ENCODE peak calls at places on chromosomes 11 and 22, in eight cellular contexts. D is lower lobe of right lung, F is A549, I is right atrium auricular region, B is choroid plexus epithelial cell, Z is PC-3, A is cardiac muscle cell, G is body of pancreas. H is an unnamed sample.

GRCh38 chr11:5204787-5205186 is 4.3 kb upstream of the OR51V1 start:
- DNase-seq in I (no peak), G (no peak), A (peak; percentile 63), D (no peak), B (peak; percentile 91), Z (peak; percentile 59), F (peak; percentile 80), H (peak; percentile 69)

GRCh38 chr11:121892131-121892681 is 223.8 kb downstream of the BLID start:
- DNase-seq in G (no peak), Z (peak; percentile 42), A (peak; percentile 12), F (no peak), I (no peak), B (peak; percentile 74), D (no peak), H (no peak)

GRCh38 chr11:59968395-59968783 is 4.6 kb downstream of the OOSP4A start:
- DNase-seq in D (no peak), F (no peak), Z (no peak), A (no peak), B (no peak), I (no peak), G (no peak), H (no peak)

GRCh38 chr11:115912484-115912945 is 408.3 kb upstream of the CADM1 start:
- DNase-seq in Z (no peak), B (no peak), D (no peak), G (peak; percentile 37), F (no peak), A (peak; percentile 42), I (no peak), H (no peak)

GRCh38 chr11:27317751-27318150 is 45.3 kb downstream of the CCDC34 start:
- DNase-seq in D (no peak), A (no peak), G (no peak), I (no peak), F (peak; percentile 54), B (peak; percentile 64), Z (peak; percentile 42), H (no peak)

GRCh38 chr11:106327134-106327533 is 249.7 kb downstream of the AASDHPPT start:
- DNase-seq in Z (no peak), G (no peak), F (no peak), B (no peak), A (no peak), D (no peak), I (no peak), H (no peak)

GRCh38 chr11:11972942-11973341 is 35.5 kb downstream of the DKK3 start:
- DNase-seq in F (no peak), I (peak; percentile 48), D (no peak), Z (no peak), A (no peak), G (no peak), B (no peak), H (no peak)

GRCh38 chr22:40340044-40340443 is 6.3 kb upstream of the ADSL start:
- DNase-seq in A (no peak), D (no peak), G (no peak), Z (no peak), F (no peak), I (no peak), B (no peak), H (no peak)

GRCh38 chr11:15768321-15768720 is 588.0 kb downstream of the SOX6 start:
- DNase-seq in I (no peak), Z (no peak), F (no peak), G (no peak), D (no peak), A (no peak), B (no peak), H (no peak)

GRCh38 chr11:31487848-31488247 is 21.6 kb downstream of the IMMP1L start:
- DNase-seq in I (no peak), B (peak; percentile 88), A (peak; percentile 21), Z (peak; percentile 70), G (peak; percentile 45), F (peak; percentile 68), D (no peak), H (no peak)

GRCh38 chr11:45104006-45104789 is 42.2 kb upstream of the PRDM11 start:
- DNase-seq in G (no peak), A (no peak), B (no peak), F (no peak), Z (no peak), I (peak; percentile 49), D (no peak), H (no peak)

GRCh38 chr22:48080304-48081165 is 1318.1 kb downstream of the TBC1D22A start:
- DNase-seq in B (no peak), G (no peak), I (no peak), D (no peak), Z (no peak), A (no peak), F (no peak), H (no peak)

GRCh38 chr11:123122341-123122740 is 60.4 kb upstream of the HSPA8 start:
- DNase-seq in I (peak; percentile 89), Z (no peak), A (no peak), G (peak; percentile 45), F (peak; percentile 50), D (no peak), B (peak; percentile 77), H (no peak)

GRCh38 chr11:20739004-20739612 is 69.7 kb downstream of the NELL1 start:
- DNase-seq in G (peak; percentile 2), A (peak; percentile 14), B (no peak), F (no peak), D (no peak), Z (no peak), I (no peak), H (no peak)

GRCh38 chr11:119794756-119795155 is 65.8 kb upstream of the NECTIN1 start:
- DNase-seq in D (no peak), B (no peak), G (no peak), F (no peak), Z (no peak), I (no peak), A (no peak), H (no peak)

GRCh38 chr11:65854161-65854592 is 3.8 kb downstream of the CFL1 start:
- DNase-seq in A (no peak), D (no peak), F (no peak), B (no peak), G (no peak), Z (no peak), I (no peak), H (no peak)

GRCh38 chr11:126360049-126360446 is 4.6 kb downstream of the ST3GAL4 start:
- DNase-seq in F (no peak), G (no peak), D (no peak), B (no peak), I (no peak), A (no peak), Z (no peak), H (no peak)

GRCh38 chr11:68776442-68777235 is 25.3 kb upstream of the TESMIN start:
- DNase-seq in I (no peak), Z (no peak), G (no peak), A (no peak), F (no peak), D (no peak), B (no peak), H (no peak)

GRCh38 chr11:14546672-14547071 is 26.5 kb upstream of the PSMA1 start:
- DNase-seq in I (no peak), D (no peak), A (no peak), F (no peak), Z (no peak), B (no peak), G (no peak), H (no peak)

GRCh38 chr22:20425821-20426615 is 11.6 kb downstream of the SCARF2 start:
- DNase-seq in G (no peak), I (no peak), Z (no peak), B (no peak), A (no peak), F (no peak), D (no peak), H (no peak)

GRCh38 chr11:58334708-58335107 is 24.2 kb downstream of the OR5B17 start:
- DNase-seq in B (peak; percentile 79), F (peak; percentile 2), A (no peak), I (no peak), D (no peak), Z (peak; percentile 97), G (no peak), H (no peak)

GRCh38 chr11:73047773-73048371 is 94.2 kb downstream of the FCHSD2 start:
- DNase-seq in D (no peak), A (no peak), Z (peak; percentile 26), G (no peak), F (no peak), B (peak; percentile 8), I (no peak), H (no peak)
- H3K4me3 ChIP-seq in D (no peak overlapping the region), A (no peak overlapping the region), Z (no peak overlapping the region), G (no peak overlapping the region), F (no peak overlapping the region), B (no peak overlapping the region), I (no peak overlapping the region), H (no peak overlapping the region)

GRCh38 chr11:104408630-104409029 is 244.7 kb upstream of the PDGFD start:
- DNase-seq in Z (no peak), F (no peak), B (no peak), G (no peak), I (no peak), D (no peak), A (no peak), H (no peak)

GRCh38 chr11:104405277-104405676 is 241.3 kb upstream of the PDGFD start:
- DNase-seq in Z (no peak), F (no peak), D (no peak), I (no peak), G (no peak), A (no peak), B (no peak), H (no peak)

DNA sequence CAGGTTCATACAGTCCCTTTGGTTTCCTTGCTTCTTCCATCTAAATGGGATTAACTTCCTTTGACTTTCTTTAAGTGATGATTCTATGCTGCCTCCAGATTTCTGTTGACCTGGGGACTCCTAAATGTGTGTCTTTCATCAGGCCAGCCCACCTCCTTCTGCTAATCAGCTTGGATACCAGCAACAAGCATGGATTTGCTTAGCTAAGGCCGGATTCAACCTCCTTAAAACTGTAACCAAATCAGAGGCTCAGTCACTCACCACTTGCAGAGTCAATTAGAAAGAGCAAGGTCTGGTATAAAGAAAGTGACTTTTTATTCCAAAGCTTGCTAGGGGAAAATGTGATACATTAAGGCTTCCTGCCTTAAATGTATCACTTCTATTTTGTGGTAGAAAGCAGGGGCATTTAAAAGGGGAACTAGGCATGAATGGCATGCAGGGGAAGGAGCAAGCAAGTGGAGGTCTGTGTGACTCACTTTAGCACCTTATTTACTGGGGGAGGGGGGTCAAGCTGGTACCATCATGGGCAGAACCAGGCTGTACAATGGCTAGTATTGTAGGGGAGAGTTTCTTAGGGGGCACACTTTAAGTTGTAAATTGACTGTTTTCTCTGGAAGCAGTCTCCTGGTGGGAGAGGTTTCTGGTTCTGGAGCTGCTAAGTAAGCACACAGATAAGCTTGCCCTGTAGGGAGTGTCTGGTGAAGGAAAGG is 239.0 kb upstream of the PDGFD start:
- DNase-seq in I (no peak), Z (no peak), G (no peak), D (no peak), F (no peak), A (peak; percentile 13), B (no peak), H (no peak)
- H3K4me3 ChIP-seq in I (no peak overlapping the region), Z (no peak overlapping the region), G (no peak overlapping the region), D (no peak overlapping the region), F (no peak overlapping the region), A (no peak overlapping the region), B (no peak overlapping the region), H (no peak overlapping the region)

GRCh38 chr11:88295028-88295427 is 42.5 kb downstream of the CTSC start:
- DNase-seq in D (no peak), A (no peak), B (no peak), I (no peak), G (no peak), F (no peak), Z (no peak), H (no peak)
- H3K4me3 ChIP-seq in D (no peak overlapping the region), A (no peak overlapping the region), B (no peak overlapping the region), I (no peak overlapping the region), G (no peak overlapping the region), F (no peak overlapping the region), Z (no peak overlapping the region), H (no peak overlapping the region)

GRCh38 chr11:88327462-88328143 is 9.9 kb downstream of the CTSC start:
- DNase-seq in F (no peak), Z (no peak), A (no peak), B (peak; percentile 22), I (no peak), G (no peak), D (no peak), H (no peak)
- H3K4me3 ChIP-seq in F (no peak overlapping the region), Z (no peak overlapping the region), A (no peak overlapping the region), B (no peak overlapping the region), I (no peak overlapping the region), G (no peak overlapping the region), D (no peak overlapping the region), H (no peak overlapping the region)